ENCODE peak calls at places on chromosomes 1 and 21, in ten cellular contexts. One of them, this sample, is unnamed. For H3K27me3, the result is how much of the 10 kb centered on the place peaks cover.

GRCh38 chr1:155320661-155321576 is at the start of gene RUSC1:
- DNase-seq in left ventricle myocardium inferior: peak
- DNase-seq in CD8-positive, alpha-beta memory T cell: peak
- DNase-seq in esophagus squamous epithelium: no peak
- DNase-seq in mesenchymal stem cell: peak
- DNase-seq in neural progenitor cell: peak
- DNase-seq in iPS DF 6.9: no peak
- DNase-seq in MM.1S: no peak
- DNase-seq in neuronal stem cell: no peak
- DNase-seq in fibroblast of lung: peak
- DNase-seq in this sample: no peak

GRCh38 chr21:35559128-35559831 is 501.0 kb downstream of the SETD4 start:
- DNase-seq in mesenchymal stem cell: peak
- DNase-seq in CD8-positive, alpha-beta memory T cell: no peak
- DNase-seq in esophagus squamous epithelium: no peak
- DNase-seq in left ventricle myocardium inferior: no peak
- DNase-seq in iPS DF 6.9: no peak
- DNase-seq in neural progenitor cell: no peak
- DNase-seq in fibroblast of lung: peak
- DNase-seq in MM.1S: no peak
- DNase-seq in neuronal stem cell: no peak
- DNase-seq in this sample: peak

GRCh38 chr1:63915121-63915520 is 141.3 kb downstream of the ROR1 start:
- DNase-seq in mesenchymal stem cell: peak
- DNase-seq in MM.1S: no peak
- DNase-seq in esophagus squamous epithelium: no peak
- DNase-seq in neural progenitor cell: peak
- DNase-seq in fibroblast of lung: peak
- DNase-seq in iPS DF 6.9: no peak
- DNase-seq in CD8-positive, alpha-beta memory T cell: no peak
- DNase-seq in neuronal stem cell: no peak
- DNase-seq in left ventricle myocardium inferior: no peak
- DNase-seq in this sample: no peak

GRCh38 chr21:33418686-33419085 is 15.5 kb downstream of the IFNGR2 start:
- DNase-seq in MM.1S: no peak
- DNase-seq in neuronal stem cell: no peak
- DNase-seq in left ventricle myocardium inferior: peak
- DNase-seq in esophagus squamous epithelium: no peak
- DNase-seq in mesenchymal stem cell: no peak
- DNase-seq in neural progenitor cell: no peak
- DNase-seq in iPS DF 6.9: no peak
- DNase-seq in CD8-positive, alpha-beta memory T cell: no peak
- DNase-seq in fibroblast of lung: no peak
- DNase-seq in this sample: no peak

GRCh38 chr1:207055386-207056001 is 2.4 kb downstream of the PFKFB2 start:
- DNase-seq in fibroblast of lung: no peak
- DNase-seq in MM.1S: no peak
- DNase-seq in left ventricle myocardium inferior: no peak
- DNase-seq in esophagus squamous epithelium: no peak
- DNase-seq in iPS DF 6.9: no peak
- DNase-seq in CD8-positive, alpha-beta memory T cell: no peak
- DNase-seq in neuronal stem cell: no peak
- DNase-seq in neural progenitor cell: no peak
- DNase-seq in mesenchymal stem cell: no peak
- DNase-seq in this sample: no peak

GRCh38 chr1:235567812-235568444 is 63.7 kb upstream of the B3GALNT2 start:
- DNase-seq in fibroblast of lung: no peak
- DNase-seq in CD8-positive, alpha-beta memory T cell: no peak
- DNase-seq in mesenchymal stem cell: no peak
- DNase-seq in MM.1S: no peak
- DNase-seq in esophagus squamous epithelium: no peak
- DNase-seq in neuronal stem cell: no peak
- DNase-seq in iPS DF 6.9: no peak
- DNase-seq in left ventricle myocardium inferior: no peak
- DNase-seq in neural progenitor cell: no peak
- DNase-seq in this sample: no peak

GRCh38 chr1:194045416-194045815 is 859.0 kb upstream of the B3GALT2 start:
- DNase-seq in mesenchymal stem cell: peak
- DNase-seq in CD8-positive, alpha-beta memory T cell: no peak
- DNase-seq in MM.1S: no peak
- DNase-seq in esophagus squamous epithelium: no peak
- DNase-seq in left ventricle myocardium inferior: no peak
- DNase-seq in neuronal stem cell: no peak
- DNase-seq in neural progenitor cell: no peak
- DNase-seq in fibroblast of lung: peak
- DNase-seq in iPS DF 6.9: no peak
- DNase-seq in this sample: peak

GRCh38 chr1:223230161-223230881 is 87.3 kb upstream of the TLR5 start:
- DNase-seq in esophagus squamous epithelium: no peak
- DNase-seq in neuronal stem cell: no peak
- DNase-seq in neural progenitor cell: no peak
- DNase-seq in left ventricle myocardium inferior: no peak
- DNase-seq in mesenchymal stem cell: peak
- DNase-seq in MM.1S: no peak
- DNase-seq in CD8-positive, alpha-beta memory T cell: no peak
- DNase-seq in iPS DF 6.9: no peak
- DNase-seq in fibroblast of lung: peak
- DNase-seq in this sample: peak

GRCh38 chr1:11487196-11487751 is 8.3 kb downstream of the DISP3 start:
- DNase-seq in iPS DF 6.9: no peak
- DNase-seq in mesenchymal stem cell: no peak
- DNase-seq in MM.1S: no peak
- DNase-seq in left ventricle myocardium inferior: no peak
- DNase-seq in neural progenitor cell: peak
- DNase-seq in esophagus squamous epithelium: no peak
- DNase-seq in neuronal stem cell: no peak
- DNase-seq in CD8-positive, alpha-beta memory T cell: no peak
- DNase-seq in fibroblast of lung: no peak
- DNase-seq in this sample: no peak

GRCh38 chr1:240285541-240285940 is 193.9 kb downstream of the FMN2 start:
- DNase-seq in neural progenitor cell: no peak
- DNase-seq in iPS DF 6.9: no peak
- DNase-seq in left ventricle myocardium inferior: no peak
- DNase-seq in MM.1S: no peak
- DNase-seq in mesenchymal stem cell: peak
- DNase-seq in neuronal stem cell: no peak
- DNase-seq in fibroblast of lung: peak
- DNase-seq in esophagus squamous epithelium: no peak
- DNase-seq in CD8-positive, alpha-beta memory T cell: no peak
- DNase-seq in this sample: no peak

GRCh38 chr1:88935522-88936222 is 44.3 kb upstream of the GTF2B start:
- DNase-seq in left ventricle myocardium inferior: no peak
- DNase-seq in fibroblast of lung: peak
- DNase-seq in MM.1S: peak
- DNase-seq in CD8-positive, alpha-beta memory T cell: no peak
- DNase-seq in esophagus squamous epithelium: no peak
- DNase-seq in neural progenitor cell: peak
- DNase-seq in mesenchymal stem cell: peak
- DNase-seq in iPS DF 6.9: no peak
- DNase-seq in neuronal stem cell: peak
- DNase-seq in this sample: peak

GRCh38 chr1:214438059-214438458 is 113.3 kb downstream of the PTPN14 start:
- DNase-seq in neuronal stem cell: no peak
- DNase-seq in iPS DF 6.9: no peak
- DNase-seq in fibroblast of lung: no peak
- DNase-seq in CD8-positive, alpha-beta memory T cell: no peak
- DNase-seq in MM.1S: no peak
- DNase-seq in left ventricle myocardium inferior: peak
- DNase-seq in esophagus squamous epithelium: no peak
- DNase-seq in neural progenitor cell: no peak
- DNase-seq in mesenchymal stem cell: peak
- DNase-seq in this sample: no peak
- H3K27ac ChIP-seq in neuronal stem cell: no peak
- H3K27ac ChIP-seq in iPS DF 6.9: no peak
- H3K27ac ChIP-seq in fibroblast of lung: no peak
- H3K27ac ChIP-seq in CD8-positive, alpha-beta memory T cell: no peak
- H3K27ac ChIP-seq in MM.1S: no peak
- H3K27ac ChIP-seq in left ventricle myocardium inferior: peak
- H3K27ac ChIP-seq in esophagus squamous epithelium: no peak
- H3K27ac ChIP-seq in neural progenitor cell: no peak
- H3K27ac ChIP-seq in mesenchymal stem cell: peak
- H3K27ac ChIP-seq in this sample: no peak

GRCh38 chr1:37041483-37041882 is 7.2 kb upstream of the GRIK3 start:
- DNase-seq in iPS DF 6.9: no peak
- DNase-seq in CD8-positive, alpha-beta memory T cell: no peak
- DNase-seq in MM.1S: no peak
- DNase-seq in esophagus squamous epithelium: no peak
- DNase-seq in neuronal stem cell: no peak
- DNase-seq in neural progenitor cell: no peak
- DNase-seq in mesenchymal stem cell: no peak
- DNase-seq in left ventricle myocardium inferior: no peak
- DNase-seq in fibroblast of lung: no peak
- DNase-seq in this sample: no peak
- H3K27me3 ChIP-seq in iPS DF 6.9: under half
- H3K27me3 ChIP-seq in CD8-positive, alpha-beta memory T cell: under half
- H3K27me3 ChIP-seq in MM.1S: half or more
- H3K27me3 ChIP-seq in esophagus squamous epithelium: under half
- H3K27me3 ChIP-seq in neuronal stem cell: under half
- H3K27me3 ChIP-seq in neural progenitor cell: under half
- H3K27me3 ChIP-seq in mesenchymal stem cell: half or more
- H3K27me3 ChIP-seq in left ventricle myocardium inferior: half or more
- H3K27me3 ChIP-seq in fibroblast of lung: under half
- H3K27me3 ChIP-seq in this sample: under half

GRCh38 chr1:181016563-181016962 is 6.1 kb downstream of the STX6 start:
- DNase-seq in neuronal stem cell: no peak
- DNase-seq in mesenchymal stem cell: no peak
- DNase-seq in esophagus squamous epithelium: no peak
- DNase-seq in left ventricle myocardium inferior: no peak
- DNase-seq in iPS DF 6.9: no peak
- DNase-seq in CD8-positive, alpha-beta memory T cell: no peak
- DNase-seq in neural progenitor cell: no peak
- DNase-seq in fibroblast of lung: no peak
- DNase-seq in MM.1S: no peak
- DNase-seq in this sample: no peak
- H3K4me3 ChIP-seq in neuronal stem cell: no peak
- H3K4me3 ChIP-seq in mesenchymal stem cell: no peak
- H3K4me3 ChIP-seq in esophagus squamous epithelium: no peak
- H3K4me3 ChIP-seq in left ventricle myocardium inferior: no peak
- H3K4me3 ChIP-seq in iPS DF 6.9: no peak
- H3K4me3 ChIP-seq in CD8-positive, alpha-beta memory T cell: no peak
- H3K4me3 ChIP-seq in neural progenitor cell: no peak
- H3K4me3 ChIP-seq in fibroblast of lung: no peak
- H3K4me3 ChIP-seq in MM.1S: no peak
- H3K4me3 ChIP-seq in this sample: no peak

GRCh38 chr1:23216771-23217420 is 406 bp downstream of the HTR1D start:
- DNase-seq in fibroblast of lung: no peak
- DNase-seq in neuronal stem cell: peak
- DNase-seq in iPS DF 6.9: no peak
- DNase-seq in MM.1S: no peak
- DNase-seq in CD8-positive, alpha-beta memory T cell: no peak
- DNase-seq in left ventricle myocardium inferior: no peak
- DNase-seq in mesenchymal stem cell: no peak
- DNase-seq in esophagus squamous epithelium: no peak
- DNase-seq in neural progenitor cell: peak
- DNase-seq in this sample: no peak
- H3K27ac ChIP-seq in fibroblast of lung: no peak
- H3K27ac ChIP-seq in neuronal stem cell: no peak
- H3K27ac ChIP-seq in iPS DF 6.9: no peak
- H3K27ac ChIP-seq in MM.1S: no peak
- H3K27ac ChIP-seq in CD8-positive, alpha-beta memory T cell: no peak
- H3K27ac ChIP-seq in left ventricle myocardium inferior: no peak
- H3K27ac ChIP-seq in mesenchymal stem cell: no peak
- H3K27ac ChIP-seq in esophagus squamous epithelium: no peak
- H3K27ac ChIP-seq in neural progenitor cell: no peak
- H3K27ac ChIP-seq in this sample: no peak

GRCh38 chr1:78045600-78045849 is 241 bp upstream of the GIPC2 start:
- DNase-seq in MM.1S: no peak
- DNase-seq in neuronal stem cell: no peak
- DNase-seq in esophagus squamous epithelium: no peak
- DNase-seq in left ventricle myocardium inferior: no peak
- DNase-seq in fibroblast of lung: no peak
- DNase-seq in iPS DF 6.9: no peak
- DNase-seq in CD8-positive, alpha-beta memory T cell: no peak
- DNase-seq in mesenchymal stem cell: no peak
- DNase-seq in neural progenitor cell: no peak
- DNase-seq in this sample: no peak
- H3K27me3 ChIP-seq in MM.1S: under half
- H3K27me3 ChIP-seq in neuronal stem cell: under half
- H3K27me3 ChIP-seq in esophagus squamous epithelium: under half
- H3K27me3 ChIP-seq in left ventricle myocardium inferior: under half
- H3K27me3 ChIP-seq in fibroblast of lung: under half
- H3K27me3 ChIP-seq in iPS DF 6.9: under half
- H3K27me3 ChIP-seq in CD8-positive, alpha-beta memory T cell: under half
- H3K27me3 ChIP-seq in mesenchymal stem cell: under half
- H3K27me3 ChIP-seq in neural progenitor cell: half or more
- H3K27me3 ChIP-seq in this sample: under half

GRCh38 chr1:56647106-56647505 is 2.0 kb downstream of the PRKAA2 start:
- DNase-seq in MM.1S: no peak
- DNase-seq in mesenchymal stem cell: peak
- DNase-seq in fibroblast of lung: no peak
- DNase-seq in iPS DF 6.9: no peak
- DNase-seq in left ventricle myocardium inferior: no peak
- DNase-seq in CD8-positive, alpha-beta memory T cell: no peak
- DNase-seq in neural progenitor cell: no peak
- DNase-seq in neuronal stem cell: no peak
- DNase-seq in esophagus squamous epithelium: no peak
- DNase-seq in this sample: no peak
- H3K4me3 ChIP-seq in MM.1S: no peak
- H3K4me3 ChIP-seq in mesenchymal stem cell: no peak
- H3K4me3 ChIP-seq in fibroblast of lung: no peak
- H3K4me3 ChIP-seq in iPS DF 6.9: no peak
- H3K4me3 ChIP-seq in left ventricle myocardium inferior: peak
- H3K4me3 ChIP-seq in CD8-positive, alpha-beta memory T cell: no peak
- H3K4me3 ChIP-seq in neural progenitor cell: peak
- H3K4me3 ChIP-seq in neuronal stem cell: no peak
- H3K4me3 ChIP-seq in esophagus squamous epithelium: no peak
- H3K4me3 ChIP-seq in this sample: no peak